ENCODE peak calls at places on chromosome 9, in eight cellular contexts. F is SK-N-SH, J is OCI-LY7, D is GM23338, Y is GM23248, C is MM.1S, H is hepatocyte, U is neural progenitor cell. T is an unnamed sample.

GRCh38 chr9:121288874-121289553 is 21.1 kb downstream of the GSN start:
- DNase-seq in F (no peak), J (no peak), D (peak; percentile 83), Y (peak; percentile 59), C (no peak), H (peak; percentile 87), U (peak; percentile 78), T (no peak)

GRCh38 chr9:129225815-129226214 is 47.8 kb upstream of the IER5L start:
- DNase-seq in F (peak; percentile 87), J (no peak), D (peak; percentile 84), Y (peak; percentile 48), C (no peak), H (peak; percentile 86), U (peak; percentile 80), T (no peak)

GRCh38 chr9:113454914-113455761 is 8.4 kb upstream of the RGS3 start:
- DNase-seq in F (no peak), J (peak; percentile 21), D (peak; percentile 48), Y (peak; percentile 91), C (peak; percentile 14), H (peak; percentile 85), U (peak; percentile 37), T (peak; percentile 39)

GRCh38 chr9:118094387-118094786 is 390.2 kb downstream of the TLR4 start:
- DNase-seq in F (no peak), J (no peak), D (no peak), Y (no peak), C (no peak), H (no peak), U (no peak), T (no peak)

GRCh38 chr9:133499892-133500270 is 21.0 kb upstream of the SLC2A6 start:
- DNase-seq in F (no peak), J (no peak), D (no peak), Y (no peak), C (no peak), H (no peak), U (no peak), T (no peak)

GRCh38 chr9:107325842-107326241 is 42.8 kb downstream of the RAD23B start:
- DNase-seq in F (no peak), J (no peak), D (no peak), Y (no peak), C (no peak), H (no peak), U (no peak), T (no peak)

GRCh38 chr9:118023649-118024048 is 319.4 kb downstream of the TLR4 start:
- DNase-seq in F (no peak), J (no peak), D (no peak), Y (no peak), C (no peak), H (no peak), U (no peak), T (no peak)

GRCh38 chr9:35102465-35102768 is 514 bp downstream of the STOML2 start:
- DNase-seq in F (no peak), J (no peak), D (peak; percentile 34), Y (peak; percentile 61), C (no peak), H (no peak), U (no peak), T (no peak)

GRCh38 chr9:88954073-88954472 is 37.2 kb upstream of the S1PR3 start:
- DNase-seq in F (no peak), J (no peak), D (no peak), Y (peak; percentile 67), C (no peak), H (no peak), U (no peak), T (no peak)

GRCh38 chr9:128554155-128554862 is 1.9 kb downstream of the SPTAN1 start:
- DNase-seq in F (peak; percentile 37), J (peak; percentile 62), D (peak; percentile 88), Y (peak; percentile 97), C (no peak), H (peak; percentile 84), U (peak; percentile 85), T (peak; percentile 81)

GRCh38 chr9:85045271-85045670 is 375.7 kb downstream of the NTRK2 start:
- DNase-seq in F (no peak), J (no peak), D (no peak), Y (no peak), C (no peak), H (no peak), U (no peak), T (peak; percentile 13)

GRCh38 chr9:115691686-115692085 is 461.9 kb upstream of the PAPPA start:
- DNase-seq in F (no peak), J (no peak), D (no peak), Y (peak; percentile 94), C (no peak), H (peak; percentile 14), U (no peak), T (peak; percentile 64)

GRCh38 chr9:123251741-123252140 is 16.6 kb downstream of the STRBP start:
- DNase-seq in F (no peak), J (no peak), D (no peak), Y (no peak), C (no peak), H (no peak), U (no peak), T (no peak)

GRCh38 chr9:128886211-128886826 is 4.4 kb downstream of the LRRC8A start:
- DNase-seq in F (no peak), J (no peak), D (no peak), Y (peak; percentile 36), C (no peak), H (no peak), U (no peak), T (no peak)

GRCh38 chr9:133636902-133637301 is 739 bp downstream of the DBH start:
- DNase-seq in F (peak; percentile 41), J (no peak), D (no peak), Y (no peak), C (no peak), H (no peak), U (no peak), T (no peak)

GRCh38 chr9:116066221-116066620 is 87.4 kb upstream of the PAPPA start:
- DNase-seq in F (no peak), J (no peak), D (no peak), Y (peak; percentile 40), C (no peak), H (no peak), U (no peak), T (peak; percentile 1)

DNA sequence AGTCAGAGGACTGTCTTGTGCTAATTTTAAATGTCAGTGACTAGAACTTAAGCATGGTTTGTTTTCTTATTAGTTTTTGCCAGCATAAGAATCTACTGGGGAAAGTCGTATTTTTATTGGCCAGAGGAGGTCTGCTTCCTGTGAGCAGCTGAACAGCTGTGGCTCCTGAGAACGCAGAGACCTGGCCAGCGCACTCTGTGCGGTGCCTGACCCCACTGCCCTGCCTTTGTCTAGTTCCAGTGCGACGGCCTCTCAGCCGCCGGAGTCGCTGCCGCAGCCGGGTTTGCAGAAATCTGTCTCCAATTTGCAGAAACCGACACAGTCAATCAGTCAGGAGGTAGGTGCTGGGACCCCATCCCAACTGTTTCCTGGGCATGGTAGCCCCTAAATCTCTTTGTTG is 42.5 kb downstream of the PRRC2B start:
- DNase-seq in F (no peak), J (no peak), D (peak; percentile 50), Y (no peak), C (no peak), H (no peak), U (peak; percentile 55), T (no peak)
- TF ChIP-seq EZH2phosphoT487 in F (no peak), J (no peak), D (no peak), Y (no peak), C (no peak), H (no peak), U (no peak), T (no peak)

DNA sequence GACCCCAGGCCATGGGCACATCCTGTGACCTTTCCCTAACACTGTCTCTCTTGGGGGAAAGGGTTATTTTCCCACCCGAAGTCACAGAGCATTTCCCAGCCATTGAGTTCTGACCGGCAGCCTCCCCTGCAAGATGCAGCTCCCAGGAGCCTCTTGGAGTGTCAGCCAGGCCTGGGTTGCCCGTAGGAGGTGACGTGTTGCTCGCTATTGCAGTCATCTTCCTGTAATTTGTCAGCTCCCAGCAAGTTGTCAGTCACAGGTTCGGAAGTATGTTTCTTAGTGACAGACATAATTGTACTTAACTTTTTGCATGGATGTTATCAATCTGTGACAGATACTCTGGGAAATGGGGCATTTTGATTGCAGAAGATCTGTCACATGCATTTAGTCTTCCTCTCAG is 74.5 kb downstream of the MVB12B start:
- DNase-seq in F (no peak), J (no peak), D (no peak), Y (no peak), C (no peak), H (no peak), U (no peak), T (no peak)
- H2AFZ ChIP-seq in F (no peak overlapping the region), J (no peak overlapping the region), D (no peak overlapping the region), Y (no peak overlapping the region), C (no peak overlapping the region), H (no peak overlapping the region), U (no peak overlapping the region), T (no peak overlapping the region)

GRCh38 chr9:98989036-98990000 is 45.6 kb downstream of the COL15A1 start:
- DNase-seq in F (no peak), J (peak; percentile 18), D (no peak), Y (peak; percentile 100), C (no peak), H (peak; percentile 71), U (peak; percentile 18), T (peak; percentile 94)

GRCh38 chr9:98992885-98993569 is 49.3 kb downstream of the COL15A1 start:
- DNase-seq in F (no peak), J (no peak), D (no peak), Y (no peak), C (no peak), H (no peak), U (no peak), T (no peak)

GRCh38 chr9:98991981-98992884 is 48.5 kb downstream of the COL15A1 start:
- DNase-seq in F (no peak), J (no peak), D (no peak), Y (no peak), C (no peak), H (no peak), U (no peak), T (no peak)

GRCh38 chr9:98993570-98993945 is 49.9 kb downstream of the COL15A1 start:
- DNase-seq in F (no peak), J (no peak), D (no peak), Y (no peak), C (no peak), H (no peak), U (no peak), T (no peak)

DNA sequence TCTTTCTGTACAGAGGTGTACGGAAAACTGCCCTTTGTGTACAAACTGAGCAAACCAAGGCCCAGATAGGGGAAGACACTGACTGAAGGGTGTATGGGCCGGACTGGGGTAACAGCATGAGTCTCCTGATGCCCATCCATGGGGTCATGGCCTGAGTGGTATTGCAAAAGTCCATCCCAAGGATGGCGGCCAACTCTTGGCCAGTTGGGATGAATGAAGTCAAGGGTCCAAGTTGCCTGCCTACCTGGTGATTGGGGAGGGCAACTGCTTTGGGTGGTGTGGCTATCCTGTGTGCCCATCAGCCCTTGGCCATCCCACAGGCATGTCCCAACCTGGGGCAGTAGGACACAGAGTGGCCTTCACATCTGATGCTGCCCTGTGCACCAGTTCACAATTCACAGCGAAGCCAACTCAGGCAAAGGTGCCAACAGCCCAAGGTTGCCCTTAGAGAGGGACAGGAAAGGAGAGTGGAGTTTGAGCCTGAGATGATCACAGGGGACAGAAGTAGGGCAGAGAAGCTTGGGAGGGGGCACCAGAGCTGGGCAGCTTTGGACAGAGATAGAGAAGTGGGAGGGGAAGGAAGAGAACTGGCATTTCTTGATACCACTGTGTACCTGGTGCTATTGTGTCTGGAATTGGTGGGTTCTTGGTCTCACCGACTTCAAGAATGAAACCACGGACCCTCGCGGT is 46.6 kb downstream of the COL15A1 start:
- DNase-seq in F (no peak), J (no peak), D (no peak), Y (no peak), C (no peak), H (no peak), U (no peak), T (no peak)
- H3K4me3 ChIP-seq in F (no peak overlapping the region), J (no peak overlapping the region), D (no peak overlapping the region), Y (peak overlapping the region; percentile 17), C (no peak overlapping the region), H (no peak overlapping the region), U (no peak overlapping the region), T (no peak overlapping the region)

GRCh38 chr9:13952906-13953305 is 361.0 kb downstream of the NFIB start:
- DNase-seq in F (no peak), J (no peak), D (no peak), Y (no peak), C (no peak), H (no peak), U (no peak), T (no peak)
- TF ChIP-seq EZH2phosphoT487 in F (no peak), J (no peak), D (no peak), Y (no peak), C (no peak), H (no peak), U (no peak), T (no peak)

T was measured in PC-3.